ENCODE peak calls at places on chromosome 16, in seven cellular contexts. D is H1, M is mesendoderm, U is IMR-90, T is H9, L is mesenchymal stem cell, N is trophoblast cell. W is an unnamed sample.

GRCh38 chr16:13866073-13866472 is 53.9 kb upstream of the ERCC4 start:
- DNase-seq in D (peak), M (peak), U (peak), T (peak), L (peak), N (peak), W (peak)

GRCh38 chr16:88686439-88687253 is at the start of gene SNAI3:
- DNase-seq in D (peak), M (peak), U (peak), T (peak), L (peak), N (peak), W (peak)

GRCh38 chr16:24858219-24859041 is 12.7 kb downstream of the SLC5A11 start:
- DNase-seq in D (peak), M (peak), U (peak), T (peak), L (peak), N (peak), W (peak)

GRCh38 chr16:63613701-63614100 is 1508.2 kb downstream of the CDH11 start:
- DNase-seq in D (no peak), M (no peak), U (peak), T (no peak), L (peak), N (no peak), W (no peak)

GRCh38 chr16:23423496-23424049 is 29.4 kb downstream of the COG7 start:
- DNase-seq in D (no peak), M (no peak), U (peak), T (no peak), L (peak), N (peak), W (no peak)

GRCh38 chr16:81723098-81723723 is 55.9 kb upstream of the PLCG2 start:
- DNase-seq in D (no peak), M (peak), U (peak), T (no peak), L (peak), N (peak), W (peak)

GRCh38 chr16:81599034-81599744 is 154.6 kb downstream of the CMIP start:
- DNase-seq in D (no peak), M (no peak), U (no peak), T (no peak), L (no peak), N (peak), W (no peak)

GRCh38 chr16:54273566-54273965 is 13.0 kb downstream of the IRX3 start:
- DNase-seq in D (no peak), M (no peak), U (no peak), T (no peak), L (no peak), N (no peak), W (no peak)

GRCh38 chr16:27230562-27230991 is 27.3 kb downstream of the KDM8 start:
- DNase-seq in D (no peak), M (no peak), U (no peak), T (no peak), L (no peak), N (no peak), W (no peak)

GRCh38 chr16:83715217-83715920 is 92.4 kb upstream of the HSBP1 start:
- DNase-seq in D (no peak), M (no peak), U (no peak), T (no peak), L (no peak), N (no peak), W (no peak)

GRCh38 chr16:8621221-8621571 is 302 bp upstream of the METTL22 start:
- DNase-seq in D (no peak), M (no peak), U (no peak), T (no peak), L (no peak), N (no peak), W (no peak)
- H3K9ac ChIP-seq in D (peak), M (no peak), U (no peak), T (no peak), L (peak), N (no peak), W (no peak)

GRCh38 chr16:2855536-2855935 is 2.4 kb downstream of the PRSS22 start:
- DNase-seq in D (no peak), M (no peak), U (no peak), T (no peak), L (no peak), N (no peak), W (no peak)

GRCh38 chr16:2856686-2857450 is 1.1 kb downstream of the PRSS22 start:
- DNase-seq in D (no peak), M (no peak), U (no peak), T (no peak), L (no peak), N (no peak), W (no peak)

GRCh38 chr16:2858245-2859025 is 465 bp upstream of the PRSS22 start:
- DNase-seq in D (peak), M (peak), U (no peak), T (peak), L (no peak), N (peak), W (no peak)

GRCh38 chr16:2856061-2856670 is 1.8 kb downstream of the PRSS22 start:
- DNase-seq in D (peak), M (peak), U (no peak), T (peak), L (no peak), N (peak), W (no peak)

DNA sequence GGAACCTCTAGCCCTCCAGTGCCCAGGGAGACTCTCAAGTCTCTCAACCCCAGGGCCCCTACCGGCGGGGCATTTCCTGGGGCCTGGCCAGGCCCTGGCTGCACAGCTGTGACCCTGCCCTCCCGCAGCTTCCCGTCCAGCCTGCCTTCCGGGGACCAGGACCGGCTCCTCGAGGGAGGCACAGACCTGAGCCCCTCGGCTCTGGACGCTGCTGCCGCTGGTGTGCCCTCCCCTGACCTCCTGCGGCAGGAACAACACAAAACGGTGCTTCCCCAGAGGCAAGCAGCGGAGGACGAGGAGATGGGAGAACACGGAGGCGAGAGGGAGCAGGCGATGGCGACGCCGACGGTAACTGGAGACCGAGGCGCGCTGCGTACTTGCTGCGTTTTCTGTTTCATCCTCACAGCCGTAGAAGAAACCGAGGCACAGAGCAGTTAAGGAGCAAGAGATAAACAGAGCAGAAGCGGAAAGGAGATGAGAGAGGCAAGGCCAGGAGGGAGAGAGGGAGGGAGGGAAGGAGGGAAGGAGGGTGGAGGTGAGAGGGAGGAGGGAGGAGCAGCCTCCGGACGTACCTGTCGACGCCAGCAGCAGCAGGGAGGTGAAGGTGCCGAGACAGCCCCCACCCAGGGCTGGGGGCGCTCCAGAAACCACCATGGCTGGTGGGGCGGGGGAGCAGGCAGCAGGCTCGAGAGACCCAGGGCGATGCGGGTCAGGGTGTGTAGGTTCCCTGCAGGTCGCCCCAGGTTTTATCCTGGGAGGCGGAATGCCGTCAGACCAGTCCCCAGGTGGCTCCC is at the start of gene PRSS22:
- DNase-seq in D (peak), M (peak), U (peak), T (peak), L (peak), N (peak), W (no peak)
- H2AK5ac ChIP-seq in D (no peak), M (no peak), U (no peak), T (no peak), L (no peak), N (no peak), W (peak)

GRCh38 chr16:31093132-31093703 is 1.4 kb downstream of the VKORC1 start:
- DNase-seq in D (peak), M (peak), U (peak), T (peak), L (no peak), N (peak), W (peak)
- H3K9ac ChIP-seq in D (no peak), M (peak), U (peak), T (no peak), L (peak), N (peak), W (no peak)

DNA sequence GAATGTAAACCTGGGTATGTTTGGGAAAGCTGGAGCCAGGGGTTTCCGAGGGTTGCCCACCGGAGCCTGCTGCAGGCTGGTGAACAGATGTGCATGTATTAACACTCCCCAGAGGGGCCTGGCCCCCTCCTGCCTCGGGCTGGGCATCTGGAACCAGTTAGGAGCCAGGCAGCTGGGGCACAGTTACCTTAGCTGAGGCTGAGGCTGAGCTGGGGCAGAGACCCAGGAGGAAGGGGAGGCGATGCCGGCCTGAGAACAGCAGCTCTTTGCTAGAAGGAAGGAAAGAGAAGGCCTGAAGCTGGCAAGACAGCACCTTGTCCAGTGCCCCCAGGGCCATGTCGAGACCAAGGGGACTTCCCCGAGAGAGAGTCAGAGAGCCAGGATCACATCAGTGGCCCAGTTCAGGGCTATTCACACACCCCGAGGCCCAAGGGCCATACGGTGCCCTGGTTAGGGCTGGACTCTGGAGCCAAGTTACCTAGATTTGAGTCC is 65.8 kb downstream of the RMI2 start:
- DNase-seq in D (no peak), M (no peak), U (no peak), T (no peak), L (no peak), N (no peak), W (no peak)
- H2AK5ac ChIP-seq in D (no peak), M (no peak), U (no peak), T (no peak), L (no peak), N (no peak), W (peak)

GRCh38 chr16:3595521-3596021 is 15.8 kb downstream of the SLX4 start:
- DNase-seq in D (no peak), M (no peak), U (no peak), T (no peak), L (no peak), N (no peak), W (no peak)

GRCh38 chr16:3598236-3598635 is 13.2 kb downstream of the SLX4 start:
- DNase-seq in D (no peak), M (no peak), U (no peak), T (no peak), L (no peak), N (no peak), W (no peak)

GRCh38 chr16:3597676-3598075 is 13.7 kb downstream of the SLX4 start:
- DNase-seq in D (no peak), M (no peak), U (no peak), T (no peak), L (no peak), N (no peak), W (no peak)

GRCh38 chr16:3596101-3596861 is 15.1 kb downstream of the SLX4 start:
- DNase-seq in D (no peak), M (no peak), U (no peak), T (no peak), L (no peak), N (peak), W (no peak)

GRCh38 chr16:3597226-3597625 is 14.2 kb downstream of the SLX4 start:
- DNase-seq in D (no peak), M (no peak), U (no peak), T (no peak), L (no peak), N (no peak), W (no peak)
- H3K9ac ChIP-seq in D (no peak), M (no peak), U (no peak), T (no peak), L (no peak), N (no peak), W (no peak)

DNA sequence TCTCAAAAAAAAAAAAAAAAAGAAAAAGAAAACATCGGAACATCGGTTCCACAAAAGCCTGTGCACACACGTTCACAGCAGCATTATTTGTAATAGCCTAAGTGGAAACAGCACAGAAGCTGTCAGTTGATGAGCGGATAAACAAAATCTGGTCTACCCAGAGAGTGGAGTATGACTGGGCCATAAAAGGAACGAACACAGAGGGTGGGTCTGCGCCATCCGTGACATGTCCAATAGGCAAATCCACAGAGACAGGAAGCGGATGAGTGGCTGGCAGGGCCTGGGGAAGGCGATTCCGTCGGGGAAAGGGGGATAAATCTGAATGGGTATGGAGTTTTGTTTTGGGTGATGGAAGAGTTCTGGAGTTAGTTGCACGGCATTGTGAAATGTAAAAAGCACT is 212.2 kb upstream of the CIBAR2 start:
- DNase-seq in D (no peak), M (no peak), U (no peak), T (no peak), L (peak), N (no peak), W (no peak)
- H2AK5ac ChIP-seq in D (no peak), M (no peak), U (no peak), T (no peak), L (no peak), N (no peak), W (peak)

GRCh38 chr16:66382171-66382965 is 15.9 kb downstream of the CDH5 start:
- DNase-seq in D (no peak), M (peak), U (peak), T (peak), L (peak), N (peak), W (no peak)
- H3K9ac ChIP-seq in D (no peak), M (no peak), U (no peak), T (no peak), L (no peak), N (no peak), W (no peak)

DNA sequence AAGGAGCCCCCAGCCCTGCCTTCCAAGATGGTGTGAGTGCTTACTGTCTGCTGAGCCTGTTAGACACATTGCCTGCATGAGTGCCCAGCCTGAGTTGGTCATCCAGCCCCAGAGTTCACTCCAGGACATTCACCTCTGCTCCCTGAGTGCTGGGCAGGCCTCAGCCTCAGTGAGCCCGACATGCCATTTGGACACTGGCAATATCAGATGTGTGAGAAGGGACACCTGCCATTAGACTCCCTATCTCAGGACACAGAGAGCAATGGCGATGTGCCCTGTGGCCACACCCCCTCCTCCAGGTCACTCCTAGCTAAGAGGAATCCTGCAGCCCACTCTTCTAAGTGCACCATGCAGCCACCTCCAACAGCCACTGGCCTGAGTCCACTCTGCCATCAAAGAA is 34.7 kb upstream of the CES5A start:
- DNase-seq in D (no peak), M (no peak), U (no peak), T (no peak), L (no peak), N (no peak), W (no peak)
- H2AK5ac ChIP-seq in D (no peak), M (no peak), U (no peak), T (no peak), L (no peak), N (no peak), W (no peak)

DNA sequence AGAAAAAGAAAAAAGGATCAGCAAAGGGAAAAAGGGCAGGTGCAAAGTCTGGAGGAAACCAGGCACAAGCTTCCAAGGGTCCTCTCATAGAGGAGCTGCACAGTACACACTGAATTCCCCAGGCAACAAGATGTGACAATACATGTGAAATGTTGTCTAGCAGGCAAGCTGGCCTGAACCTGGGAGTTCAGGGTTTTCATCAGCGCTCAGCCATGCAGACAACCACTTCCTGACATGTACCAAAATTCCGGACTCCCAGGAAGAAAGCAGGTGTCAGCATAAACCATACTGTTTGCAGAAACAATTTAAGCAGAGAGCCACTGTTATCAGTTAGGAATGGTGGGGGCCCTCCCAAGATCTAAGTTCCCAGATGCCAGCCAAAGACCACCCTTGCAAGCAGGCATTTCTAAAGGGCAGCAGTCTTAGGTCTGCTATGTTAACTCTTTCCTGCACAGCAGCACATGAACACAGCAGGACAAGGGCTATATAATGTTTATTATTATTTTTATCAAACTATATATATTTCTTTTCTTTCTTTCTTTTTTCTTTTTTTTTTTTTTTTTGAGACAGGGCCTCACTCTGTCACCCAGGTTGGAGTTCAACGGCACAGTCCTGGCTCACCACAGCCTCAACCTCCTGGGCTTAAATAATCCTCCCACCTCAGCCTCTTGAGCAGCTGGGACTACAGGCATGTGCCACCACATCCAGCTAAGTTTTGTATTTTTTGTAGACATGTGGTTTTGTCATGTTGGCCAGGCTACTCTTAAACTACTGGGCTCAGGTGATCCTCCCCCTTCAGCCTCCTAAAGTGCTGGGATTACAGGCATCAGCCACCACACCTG is 10.1 kb downstream of the TK2 start:
- DNase-seq in D (no peak), M (no peak), U (no peak), T (no peak), L (no peak), N (peak), W (no peak)
- H3K9ac ChIP-seq in D (no peak), M (no peak), U (no peak), T (no peak), L (no peak), N (no peak), W (no peak)

W was measured in neuronal stem cell.